ENCODE peak calls at places on chromosomes 13 and 19, in seven cellular contexts. One of them, this sample, is unnamed.

GRCh38 chr13:84405286-84405685 is 523.0 kb upstream of the SLITRK1 start:
- DNase-seq in cardiac fibroblast: peak
- DNase-seq in hepatocyte: no peak
- DNase-seq in epithelial cell of esophagus: no peak
- DNase-seq in aorta: no peak
- DNase-seq in tibial nerve: no peak
- DNase-seq in kidney: no peak
- DNase-seq in this sample: no peak

GRCh38 chr13:42720116-42720857 is 61.1 kb upstream of the FAM216B start:
- DNase-seq in aorta: no peak
- DNase-seq in hepatocyte: peak
- DNase-seq in tibial nerve: no peak
- DNase-seq in kidney: no peak
- DNase-seq in epithelial cell of esophagus: peak
- DNase-seq in cardiac fibroblast: peak
- DNase-seq in this sample: peak

GRCh38 chr19:57512845-57513244 is 13.1 kb downstream of the ZNF773 start:
- DNase-seq in kidney: no peak
- DNase-seq in cardiac fibroblast: peak
- DNase-seq in epithelial cell of esophagus: no peak
- DNase-seq in tibial nerve: no peak
- DNase-seq in aorta: no peak
- DNase-seq in hepatocyte: no peak
- DNase-seq in this sample: no peak

GRCh38 chr13:21010621-21011020 is 50.8 kb downstream of the LATS2 start:
- DNase-seq in tibial nerve: no peak
- DNase-seq in hepatocyte: no peak
- DNase-seq in epithelial cell of esophagus: no peak
- DNase-seq in kidney: no peak
- DNase-seq in aorta: no peak
- DNase-seq in cardiac fibroblast: no peak
- DNase-seq in this sample: no peak

GRCh38 chr13:58583961-58584360 is 952.4 kb downstream of the PCDH17 start:
- DNase-seq in epithelial cell of esophagus: no peak
- DNase-seq in aorta: no peak
- DNase-seq in cardiac fibroblast: no peak
- DNase-seq in kidney: no peak
- DNase-seq in tibial nerve: no peak
- DNase-seq in hepatocyte: no peak
- DNase-seq in this sample: no peak

GRCh38 chr19:14375055-14375581 is 6.1 kb upstream of the ADGRE5 start:
- DNase-seq in tibial nerve: no peak
- DNase-seq in kidney: no peak
- DNase-seq in hepatocyte: no peak
- DNase-seq in cardiac fibroblast: no peak
- DNase-seq in aorta: no peak
- DNase-seq in epithelial cell of esophagus: no peak
- DNase-seq in this sample: peak

GRCh38 chr19:46014534-46014933 is 8.3 kb downstream of the PGLYRP1 start:
- DNase-seq in tibial nerve: no peak
- DNase-seq in aorta: no peak
- DNase-seq in hepatocyte: no peak
- DNase-seq in kidney: peak
- DNase-seq in cardiac fibroblast: no peak
- DNase-seq in epithelial cell of esophagus: no peak
- DNase-seq in this sample: no peak

GRCh38 chr13:20594276-20594675 is 27.3 kb downstream of the IFT88 start:
- DNase-seq in tibial nerve: no peak
- DNase-seq in hepatocyte: no peak
- DNase-seq in aorta: no peak
- DNase-seq in cardiac fibroblast: no peak
- DNase-seq in epithelial cell of esophagus: no peak
- DNase-seq in kidney: no peak
- DNase-seq in this sample: no peak

GRCh38 chr19:44757735-44758505 is 9.4 kb downstream of the BCL3 start:
- DNase-seq in tibial nerve: peak
- DNase-seq in kidney: peak
- DNase-seq in hepatocyte: peak
- DNase-seq in cardiac fibroblast: peak
- DNase-seq in aorta: peak
- DNase-seq in epithelial cell of esophagus: no peak
- DNase-seq in this sample: no peak

GRCh38 chr19:29544656-29545360 is 19.0 kb downstream of the VSTM2B start:
- DNase-seq in hepatocyte: no peak
- DNase-seq in epithelial cell of esophagus: no peak
- DNase-seq in kidney: no peak
- DNase-seq in tibial nerve: no peak
- DNase-seq in cardiac fibroblast: no peak
- DNase-seq in aorta: peak
- DNase-seq in this sample: no peak

GRCh38 chr19:1507192-1507660 is 5.6 kb downstream of the ADAMTSL5 start:
- DNase-seq in tibial nerve: no peak
- DNase-seq in hepatocyte: no peak
- DNase-seq in epithelial cell of esophagus: no peak
- DNase-seq in kidney: peak
- DNase-seq in aorta: no peak
- DNase-seq in cardiac fibroblast: no peak
- DNase-seq in this sample: no peak

GRCh38 chr19:1509589-1510441 is 3.0 kb downstream of the ADAMTSL5 start:
- DNase-seq in hepatocyte: no peak
- DNase-seq in kidney: no peak
- DNase-seq in tibial nerve: no peak
- DNase-seq in cardiac fibroblast: no peak
- DNase-seq in epithelial cell of esophagus: no peak
- DNase-seq in aorta: no peak
- DNase-seq in this sample: no peak

GRCh38 chr19:1510442-1510806 is 2.4 kb downstream of the ADAMTSL5 start:
- DNase-seq in hepatocyte: peak
- DNase-seq in kidney: no peak
- DNase-seq in cardiac fibroblast: no peak
- DNase-seq in tibial nerve: no peak
- DNase-seq in aorta: no peak
- DNase-seq in epithelial cell of esophagus: no peak
- DNase-seq in this sample: no peak

GRCh38 chr19:1507763-1508506 is 4.9 kb downstream of the ADAMTSL5 start:
- DNase-seq in epithelial cell of esophagus: peak
- DNase-seq in hepatocyte: peak
- DNase-seq in kidney: peak
- DNase-seq in tibial nerve: peak
- DNase-seq in cardiac fibroblast: peak
- DNase-seq in aorta: peak
- DNase-seq in this sample: peak

GRCh38 chr19:1508507-1508856 is 4.3 kb downstream of the ADAMTSL5 start:
- DNase-seq in tibial nerve: no peak
- DNase-seq in epithelial cell of esophagus: no peak
- DNase-seq in hepatocyte: no peak
- DNase-seq in aorta: no peak
- DNase-seq in cardiac fibroblast: no peak
- DNase-seq in kidney: no peak
- DNase-seq in this sample: no peak
- H3K4me3 ChIP-seq in tibial nerve: peak
- H3K4me3 ChIP-seq in epithelial cell of esophagus: peak
- H3K4me3 ChIP-seq in hepatocyte: no peak
- H3K4me3 ChIP-seq in aorta: no peak
- H3K4me3 ChIP-seq in cardiac fibroblast: peak
- H3K4me3 ChIP-seq in kidney: peak
- H3K4me3 ChIP-seq in this sample: no peak

GRCh38 chr19:2841858-2842574 is 741 bp downstream of the ZNF555 start:
- DNase-seq in hepatocyte: peak
- DNase-seq in aorta: no peak
- DNase-seq in kidney: no peak
- DNase-seq in tibial nerve: no peak
- DNase-seq in epithelial cell of esophagus: no peak
- DNase-seq in cardiac fibroblast: no peak
- DNase-seq in this sample: no peak
- H3K4me3 ChIP-seq in hepatocyte: peak
- H3K4me3 ChIP-seq in aorta: peak
- H3K4me3 ChIP-seq in kidney: peak
- H3K4me3 ChIP-seq in tibial nerve: peak
- H3K4me3 ChIP-seq in epithelial cell of esophagus: peak
- H3K4me3 ChIP-seq in cardiac fibroblast: peak
- H3K4me3 ChIP-seq in this sample: peak

DNA sequence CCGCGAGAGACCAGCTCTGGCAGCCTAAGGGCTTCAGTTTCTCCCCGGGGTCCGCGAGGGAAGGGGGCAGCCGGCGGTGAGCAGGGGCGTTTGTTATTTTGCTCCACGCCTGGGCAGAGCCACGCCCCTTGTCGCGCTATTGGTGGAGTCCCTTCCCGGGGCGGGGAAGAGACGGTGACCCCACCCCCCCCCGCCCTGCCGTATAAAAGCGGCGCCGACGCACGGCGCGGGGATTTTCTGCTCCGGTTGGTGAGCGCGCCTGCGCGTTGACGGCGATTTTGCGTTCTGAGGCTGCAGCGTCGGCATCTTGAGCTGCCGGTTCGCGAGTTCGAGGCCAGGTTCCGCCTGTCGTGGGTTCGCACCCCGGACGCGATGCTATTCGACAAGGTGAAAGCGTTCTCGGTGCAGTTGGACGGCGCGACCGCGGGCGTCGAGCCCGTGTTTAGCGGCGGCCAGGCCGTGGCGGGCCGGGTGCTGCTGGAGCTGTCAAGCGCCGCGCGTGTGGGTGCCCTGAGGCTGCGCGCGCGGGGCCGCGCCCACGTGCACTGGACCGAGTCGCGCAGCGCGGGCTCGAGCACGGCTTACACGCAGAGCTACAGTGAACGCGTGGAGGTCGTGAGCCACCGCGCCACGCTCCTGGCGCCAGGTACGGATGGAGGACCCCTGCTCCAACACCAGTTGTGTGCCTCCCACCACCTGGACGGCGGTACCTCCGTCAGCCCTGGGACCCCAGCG is at the start of gene ARRDC2:
- DNase-seq in hepatocyte: peak
- DNase-seq in kidney: peak
- DNase-seq in aorta: peak
- DNase-seq in tibial nerve: peak
- DNase-seq in epithelial cell of esophagus: peak
- DNase-seq in cardiac fibroblast: peak
- DNase-seq in this sample: peak
- H3K4me3 ChIP-seq in hepatocyte: peak
- H3K4me3 ChIP-seq in kidney: peak
- H3K4me3 ChIP-seq in aorta: peak
- H3K4me3 ChIP-seq in tibial nerve: peak
- H3K4me3 ChIP-seq in epithelial cell of esophagus: peak
- H3K4me3 ChIP-seq in cardiac fibroblast: peak
- H3K4me3 ChIP-seq in this sample: peak

GRCh38 chr13:40973409-40973808 is 45.7 kb downstream of the ELF1 start:
- DNase-seq in epithelial cell of esophagus: no peak
- DNase-seq in aorta: no peak
- DNase-seq in hepatocyte: no peak
- DNase-seq in kidney: no peak
- DNase-seq in tibial nerve: no peak
- DNase-seq in cardiac fibroblast: no peak
- DNase-seq in this sample: no peak
- H3K4me3 ChIP-seq in epithelial cell of esophagus: no peak
- H3K4me3 ChIP-seq in aorta: no peak
- H3K4me3 ChIP-seq in hepatocyte: no peak
- H3K4me3 ChIP-seq in kidney: no peak
- H3K4me3 ChIP-seq in tibial nerve: no peak
- H3K4me3 ChIP-seq in cardiac fibroblast: no peak
- H3K4me3 ChIP-seq in this sample: no peak

GRCh38 chr13:46372071-46372470 is 15.0 kb downstream of the RUBCNL start:
- DNase-seq in epithelial cell of esophagus: no peak
- DNase-seq in kidney: no peak
- DNase-seq in tibial nerve: no peak
- DNase-seq in hepatocyte: no peak
- DNase-seq in cardiac fibroblast: no peak
- DNase-seq in aorta: no peak
- DNase-seq in this sample: no peak

GRCh38 chr13:46373623-46374022 is 13.4 kb downstream of the RUBCNL start:
- DNase-seq in hepatocyte: peak
- DNase-seq in epithelial cell of esophagus: no peak
- DNase-seq in aorta: no peak
- DNase-seq in tibial nerve: no peak
- DNase-seq in cardiac fibroblast: no peak
- DNase-seq in kidney: no peak
- DNase-seq in this sample: peak

GRCh38 chr13:46369506-46370268 is 17.4 kb downstream of the RUBCNL start:
- DNase-seq in epithelial cell of esophagus: peak
- DNase-seq in hepatocyte: peak
- DNase-seq in cardiac fibroblast: peak
- DNase-seq in kidney: no peak
- DNase-seq in tibial nerve: no peak
- DNase-seq in aorta: no peak
- DNase-seq in this sample: no peak

DNA sequence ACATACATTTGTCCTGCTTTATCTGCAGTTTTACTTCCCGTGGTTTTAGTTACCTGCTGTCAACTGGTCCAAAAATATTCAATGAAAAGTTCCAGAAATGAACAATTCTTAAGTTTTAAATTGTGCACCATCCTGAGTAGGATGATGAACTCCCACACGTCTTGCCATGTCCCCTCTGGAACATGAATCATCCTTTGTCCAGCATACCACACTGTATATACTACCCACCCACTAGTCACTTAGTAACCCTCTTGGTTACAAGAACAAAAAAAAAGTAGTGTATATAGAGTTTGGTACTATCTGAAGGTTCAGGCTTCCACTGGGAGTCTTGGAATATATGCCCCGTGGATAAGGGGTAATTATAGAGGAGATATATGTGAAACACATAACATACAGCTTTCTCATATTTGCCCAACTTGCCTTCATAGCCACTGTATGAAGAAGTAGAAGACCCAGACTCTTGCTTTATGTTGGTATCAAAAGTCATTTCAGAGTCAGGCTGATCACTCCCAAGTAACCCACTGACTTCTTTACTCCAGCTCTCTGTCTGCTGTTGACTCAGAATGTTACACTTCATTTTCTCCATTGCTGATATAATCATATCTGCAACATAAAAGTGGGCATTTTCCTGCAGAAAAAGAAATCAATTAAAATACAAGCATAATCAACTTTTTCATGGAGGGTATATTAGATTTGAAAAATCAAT is 19.3 kb downstream of the RUBCNL start:
- DNase-seq in kidney: no peak
- DNase-seq in hepatocyte: no peak
- DNase-seq in aorta: no peak
- DNase-seq in epithelial cell of esophagus: peak
- DNase-seq in cardiac fibroblast: peak
- DNase-seq in tibial nerve: no peak
- DNase-seq in this sample: no peak
- H3K4me3 ChIP-seq in kidney: no peak
- H3K4me3 ChIP-seq in hepatocyte: no peak
- H3K4me3 ChIP-seq in aorta: no peak
- H3K4me3 ChIP-seq in epithelial cell of esophagus: no peak
- H3K4me3 ChIP-seq in cardiac fibroblast: no peak
- H3K4me3 ChIP-seq in tibial nerve: no peak
- H3K4me3 ChIP-seq in this sample: no peak

GRCh38 chr19:39497850-39498261 is 891 bp upstream of the DLL3 start:
- DNase-seq in kidney: no peak
- DNase-seq in hepatocyte: peak
- DNase-seq in tibial nerve: no peak
- DNase-seq in aorta: no peak
- DNase-seq in cardiac fibroblast: peak
- DNase-seq in epithelial cell of esophagus: peak
- DNase-seq in this sample: peak
- H3K4me3 ChIP-seq in kidney: no peak
- H3K4me3 ChIP-seq in hepatocyte: no peak
- H3K4me3 ChIP-seq in tibial nerve: peak
- H3K4me3 ChIP-seq in aorta: no peak
- H3K4me3 ChIP-seq in cardiac fibroblast: no peak
- H3K4me3 ChIP-seq in epithelial cell of esophagus: no peak
- H3K4me3 ChIP-seq in this sample: no peak

This sample was measured in small intestine.